ENCODE peak calls at places on chromosomes 1 and 21, in six cellular contexts. K is left colon, F is left cardiac atrium, G is Right ventricle myocardium inferior, H is foreskin keratinocyte, S is Panc1. Z is an unnamed sample.

GRCh38 chr1:16386454-16387113 is 19.5 kb downstream of the SZRD1 start:
- ATAC-seq in K (peak), F (peak), G (peak), H (peak), S (peak), Z (peak)

GRCh38 chr1:210250665-210250997 is 18.0 kb downstream of the SERTAD4 start:
- ATAC-seq in K (peak), F (peak), G (peak), H (peak), S (peak), Z (no peak)

GRCh38 chr1:245969274-245969673 is 537.8 kb downstream of the SMYD3 start:
- ATAC-seq in K (no peak), F (no peak), G (no peak), H (peak), S (no peak), Z (no peak)

GRCh38 chr21:29938968-29939858 is 583 bp downstream of the GRIK1 start:
- ATAC-seq in K (no peak), F (peak), G (no peak), H (peak), S (no peak), Z (no peak)

GRCh38 chr1:51326839-51327238 is 3.5 kb downstream of the TTC39A start:
- ATAC-seq in K (no peak), F (peak), G (no peak), H (no peak), S (no peak), Z (no peak)

GRCh38 chr1:223825767-223826461 is 19.8 kb downstream of the TP53BP2 start:
- ATAC-seq in K (no peak), F (peak), G (peak), H (no peak), S (no peak), Z (peak)

GRCh38 chr21:35593000-35593502 is 467.3 kb downstream of the SETD4 start:
- ATAC-seq in K (no peak), F (no peak), G (no peak), H (peak), S (no peak), Z (peak)

GRCh38 chr21:20388400-20388799 is 609.8 kb upstream of the NCAM2 start:
- ATAC-seq in K (no peak), F (no peak), G (no peak), H (no peak), S (no peak), Z (no peak)

GRCh38 chr1:59520759-59521442 is 224.0 kb downstream of the FGGY start:
- ATAC-seq in K (no peak), F (peak), G (peak), H (no peak), S (no peak), Z (no peak)

GRCh38 chr1:245677446-245678240 is 522.9 kb downstream of the KIF26B start:
- ATAC-seq in K (no peak), F (no peak), G (no peak), H (no peak), S (no peak), Z (no peak)

GRCh38 chr21:25350056-25350455 is 257.2 kb downstream of the MRPL39 start:
- ATAC-seq in K (no peak), F (no peak), G (no peak), H (peak), S (no peak), Z (no peak)

GRCh38 chr1:83995649-83996048 is 3.3 kb downstream of the TTLL7 start:
- ATAC-seq in K (no peak), F (no peak), G (no peak), H (no peak), S (no peak), Z (no peak)

GRCh38 chr1:215636258-215636965 is 69.3 kb downstream of the KCTD3 start:
- ATAC-seq in K (peak), F (peak), G (peak), H (peak), S (no peak), Z (peak)

GRCh38 chr21:14763695-14764064 is 217.6 kb upstream of the SAMSN1 start:
- ATAC-seq in K (no peak), F (no peak), G (no peak), H (no peak), S (no peak), Z (no peak)

GRCh38 chr1:94676686-94677085 is 135.1 kb upstream of the F3 start:
- ATAC-seq in K (peak), F (no peak), G (no peak), H (no peak), S (no peak), Z (peak)

GRCh38 chr1:150420560-150421265 is 56.8 kb downstream of the RPRD2 start:
- ATAC-seq in K (no peak), F (no peak), G (no peak), H (no peak), S (no peak), Z (no peak)

GRCh38 chr1:40391688-40392145 is 18.2 kb downstream of the SMAP2 start:
- ATAC-seq in K (no peak), F (no peak), G (no peak), H (no peak), S (no peak), Z (peak)

GRCh38 chr1:230212405-230212936 is 145.4 kb downstream of the GALNT2 start:
- ATAC-seq in K (no peak), F (peak), G (no peak), H (no peak), S (no peak), Z (no peak)

Z was measured in esophagus mucosa.